ENCODE peak calls at places on chromosomes 3 and 15, in five cellular contexts. P, L, Q, M and V are unnamed samples.

GRCh38 chr15:64855206-64856000 is 13.7 kb downstream of the PLEKHO2 start:
- DNase-seq in P (no peak), L (no peak), Q (no peak), M (no peak), V (peak; percentile 51)

GRCh38 chr15:41558400-41559238 is at the start of gene TYRO3:
- DNase-seq in P (peak; percentile 66), L (no peak), Q (peak; percentile 33), M (peak; percentile 25), V (peak; percentile 53)

GRCh38 chr3:141384157-141384556 is 15.9 kb downstream of the ZBTB38 start:
- DNase-seq in P (no peak), L (no peak), Q (no peak), M (peak; percentile 86), V (no peak)

GRCh38 chr3:112889357-112889756 is 42.7 kb upstream of the CD200R1L start:
- DNase-seq in P (no peak), L (no peak), Q (no peak), M (peak; percentile 4), V (no peak)

GRCh38 chr3:8625991-8626390 is 18.6 kb downstream of the SSUH2 start:
- DNase-seq in P (no peak), L (no peak), Q (no peak), M (no peak), V (no peak)

GRCh38 chr3:195566797-195567196 is 16.9 kb downstream of the APOD start:
- DNase-seq in P (no peak), L (no peak), Q (no peak), M (no peak), V (peak; percentile 21)

GRCh38 chr3:195768831-195769303 is 42.9 kb downstream of the MUC4 start:
- DNase-seq in P (no peak), L (no peak), Q (no peak), M (no peak), V (no peak)

GRCh38 chr3:71511037-71511436 is 72.5 kb downstream of the FOXP1 start:
- DNase-seq in P (no peak), L (peak; percentile 65), Q (peak; percentile 38), M (peak; percentile 99), V (peak; percentile 97)

GRCh38 chr15:59528429-59528828 is 83.2 kb upstream of the GCNT3 start:
- DNase-seq in P (no peak), L (no peak), Q (no peak), M (no peak), V (no peak)

GRCh38 chr3:33047842-33048834 is 48.8 kb downstream of the GLB1 start:
- DNase-seq in P (no peak), L (no peak), Q (no peak), M (no peak), V (no peak)

GRCh38 chr3:125317761-125318496 is 57.2 kb downstream of the ZNF148 start:
- DNase-seq in P (no peak), L (no peak), Q (peak; percentile 60), M (peak; percentile 43), V (no peak)

GRCh38 chr15:68434021-68434420 is 2.1 kb upstream of the ITGA11 start:
- DNase-seq in P (no peak), L (no peak), Q (no peak), M (no peak), V (no peak)

GRCh38 chr3:122794779-122795673 is at the start of gene SLC49A4:
- DNase-seq in P (peak; percentile 81), L (peak; percentile 79), Q (peak; percentile 91), M (peak; percentile 75), V (peak; percentile 66)

GRCh38 chr3:60917136-60917535 is 334.1 kb downstream of the FHIT start:
- DNase-seq in P (no peak), L (no peak), Q (no peak), M (no peak), V (no peak)

GRCh38 chr15:66108483-66109270 is 144.9 kb downstream of the MEGF11 start:
- DNase-seq in P (no peak), L (no peak), Q (no peak), M (no peak), V (no peak)

GRCh38 chr15:74174216-74174965 is 881 bp downstream of the ISLR start:
- DNase-seq in P (no peak), L (no peak), Q (no peak), M (peak; percentile 75), V (peak; percentile 82)

GRCh38 chr3:101879623-101880284 is 30.4 kb downstream of the NFKBIZ start:
- DNase-seq in P (no peak), L (no peak), Q (no peak), M (no peak), V (no peak)

GRCh38 chr3:193345431-193345830 is 33.1 kb downstream of the ATP13A5 start:
- DNase-seq in P (no peak), L (no peak), Q (no peak), M (no peak), V (no peak)

GRCh38 chr3:9345041-9345440 is 17.8 kb upstream of the THUMPD3 start:
- DNase-seq in P (no peak), L (no peak), Q (no peak), M (no peak), V (no peak)

GRCh38 chr3:71771126-71771525 is 13.8 kb downstream of the PROK2 start:
- DNase-seq in P (no peak), L (no peak), Q (no peak), M (no peak), V (no peak)

GRCh38 chr3:49244589-49245205 is 32.3 kb downstream of the C3orf62 start:
- DNase-seq in P (no peak), L (peak; percentile 63), Q (no peak), M (no peak), V (no peak)

GRCh38 chr3:38354588-38355344 is 8.2 kb downstream of the XYLB start:
- DNase-seq in P (peak; percentile 53), L (no peak), Q (peak; percentile 26), M (peak; percentile 71), V (peak; percentile 49)

GRCh38 chr15:61853195-61853594 is 207.1 kb downstream of the VPS13C start:
- DNase-seq in P (no peak), L (no peak), Q (no peak), M (no peak), V (no peak)

GRCh38 chr15:61861962-61862361 is 198.3 kb downstream of the VPS13C start:
- DNase-seq in P (no peak), L (no peak), Q (no peak), M (no peak), V (no peak)

GRCh38 chr15:61856295-61856694 is 204.0 kb downstream of the VPS13C start:
- DNase-seq in P (no peak), L (no peak), Q (no peak), M (no peak), V (no peak)

GRCh38 chr15:61857169-61857829 is 202.9 kb downstream of the VPS13C start:
- DNase-seq in P (no peak), L (no peak), Q (peak; percentile 55), M (no peak), V (no peak)
- H3K4me3 ChIP-seq in P (no peak overlapping the region), L (no peak overlapping the region), Q (no peak overlapping the region), M (no peak overlapping the region), V (no peak overlapping the region)

DNA sequence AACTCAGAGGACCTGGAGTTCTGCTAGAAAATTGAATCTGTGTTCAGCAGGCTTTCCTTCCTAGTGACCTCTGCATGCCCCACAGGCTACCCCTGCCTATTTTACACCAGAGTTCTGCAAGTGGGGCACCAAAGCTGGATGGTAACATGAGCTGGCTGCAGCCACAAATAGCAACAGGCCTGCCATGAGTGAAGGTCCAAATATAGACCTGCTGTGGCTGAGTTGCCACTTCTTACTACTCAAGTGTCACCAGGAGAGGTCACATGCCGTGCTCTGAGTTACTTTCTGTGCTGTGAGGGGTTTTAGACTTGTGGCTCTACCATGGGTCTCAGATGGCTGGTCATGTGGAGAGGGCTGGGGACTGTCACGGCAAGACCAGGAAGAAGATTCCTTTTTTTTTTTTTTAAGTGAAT is at the start of gene FSD2:
- DNase-seq in P (peak; percentile 11), L (no peak), Q (no peak), M (no peak), V (no peak)
- TF ChIP-seq CTCF in P (no peak), L (no peak), Q (no peak), M (no peak), V (no peak)

GRCh38 chr3:11582123-11582968 is 61.4 kb downstream of the VGLL4 start:
- DNase-seq in P (peak; percentile 52), L (no peak), Q (peak; percentile 92), M (peak; percentile 94), V (peak; percentile 87)
- H3K4me3 ChIP-seq in P (peak overlapping the region; percentile 36), L (no peak overlapping the region), Q (no peak overlapping the region), M (peak overlapping the region; percentile 12), V (peak overlapping the region; percentile 53)

GRCh38 chr3:108041253-108041652 is 49.6 kb downstream of the CD47 start:
- DNase-seq in P (no peak), L (no peak), Q (no peak), M (no peak), V (peak; percentile 81)
- TF ChIP-seq CTCF in P (no peak), L (no peak), Q (no peak), M (no peak), V (no peak)

GRCh38 chr3:184240384-184241140 is 8.2 kb downstream of the ALG3 start:
- DNase-seq in P (no peak), L (no peak), Q (peak; percentile 34), M (peak; percentile 37), V (peak; percentile 24)

GRCh38 chr3:184241141-184241446 is 7.7 kb downstream of the ALG3 start:
- DNase-seq in P (no peak), L (no peak), Q (no peak), M (no peak), V (no peak)

GRCh38 chr3:184239710-184240109 is 9.1 kb downstream of the ALG3 start:
- DNase-seq in P (no peak), L (no peak), Q (no peak), M (no peak), V (no peak)

GRCh38 chr3:184241447-184242296 is 7.1 kb downstream of the ALG3 start:
- DNase-seq in P (peak; percentile 76), L (peak; percentile 25), Q (peak; percentile 48), M (peak; percentile 26), V (peak; percentile 14)

DNA sequence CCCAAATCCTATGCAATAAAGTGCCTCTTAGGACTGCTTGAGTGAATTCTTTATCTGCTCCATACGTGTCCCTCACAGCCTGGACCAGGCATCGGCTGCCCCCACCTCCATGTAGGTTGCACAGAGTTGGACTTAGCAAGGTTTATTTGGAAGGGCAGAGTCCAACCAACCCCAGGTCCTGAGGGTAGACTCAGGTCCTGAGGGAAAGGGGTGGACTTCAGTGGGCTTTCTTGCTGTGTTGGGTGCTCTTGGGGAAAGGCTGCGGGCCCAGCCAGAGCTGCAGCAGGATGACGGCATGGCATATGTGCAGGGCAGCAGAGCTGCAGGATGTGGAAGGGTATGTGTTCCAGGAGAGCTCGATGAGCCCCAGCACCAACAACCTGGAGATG is 6.5 kb downstream of the ALG3 start:
- DNase-seq in P (no peak), L (no peak), Q (no peak), M (no peak), V (no peak)
- H3K4me3 ChIP-seq in P (no peak overlapping the region), L (no peak overlapping the region), Q (no peak overlapping the region), M (no peak overlapping the region), V (no peak overlapping the region)

DNA sequence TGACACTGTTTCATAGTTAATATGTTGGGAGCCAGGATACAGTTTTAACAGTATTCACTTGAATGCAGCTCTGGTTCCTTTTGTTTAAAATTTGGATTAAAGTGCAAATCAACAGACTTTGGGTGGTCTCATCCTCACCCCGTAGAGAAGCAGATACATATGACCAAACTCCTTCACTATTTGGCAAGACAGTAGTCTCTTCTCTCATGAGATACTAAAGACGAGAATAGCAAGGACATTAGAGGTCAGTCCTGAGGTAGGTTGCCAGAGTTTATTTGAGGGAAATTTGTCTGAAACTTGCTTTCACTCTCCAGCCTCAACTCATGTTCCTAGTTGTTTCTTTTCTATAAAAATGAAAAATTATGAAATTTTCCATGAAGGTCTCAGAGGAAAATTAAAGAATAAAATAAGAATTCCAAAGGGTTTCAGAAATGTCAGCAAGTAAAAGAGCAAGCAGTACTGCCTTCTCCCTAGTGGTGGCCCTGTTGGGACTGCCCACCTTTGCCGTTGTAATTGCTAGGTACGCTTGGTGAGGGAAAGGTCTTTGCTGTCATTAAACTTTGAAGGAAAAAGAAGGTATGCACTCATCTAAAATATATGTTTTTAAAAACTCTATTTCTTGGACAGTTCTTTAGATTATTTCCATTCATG is 111.2 kb downstream of the CMSS1 start:
- DNase-seq in P (no peak), L (no peak), Q (no peak), M (no peak), V (no peak)
- TF ChIP-seq CTCF in P (no peak), L (no peak), Q (no peak), M (peak; percentile 16), V (no peak)